ENCODE peak calls at places on chromosomes 13 and 19, in seven cellular contexts. O is Caco-2, S is HuH-7.5, H is left ventricle myocardium inferior, G is kidney glomerular epithelial cell, A is B cell, W is GM13976. U is an unnamed sample.
A peak's percentile ranks its signal among the peaks of the same experiment; 100 is the strongest.

GRCh38 chr13:102317593-102317992 is 84.3 kb downstream of the FGF14 start:
- DNase-seq in O (no peak), S (no peak), H (peak; percentile 87), G (no peak), A (no peak), W (no peak), U (no peak)

GRCh38 chr19:18514800-18515682 is 6.8 kb downstream of the ELL start:
- DNase-seq in O (peak; percentile 91), S (peak; percentile 90), H (peak; percentile 51), G (peak; percentile 44), A (no peak), W (no peak), U (peak; percentile 99)

GRCh38 chr19:1862068-1862423 is 1.3 kb downstream of the KLF16 start:
- DNase-seq in O (no peak), S (no peak), H (no peak), G (no peak), A (no peak), W (no peak), U (no peak)

GRCh38 chr19:58386576-58387337 is at the start of gene RPS5:
- DNase-seq in O (peak; percentile 98), S (peak; percentile 99), H (peak; percentile 93), G (peak; percentile 97), A (peak; percentile 98), W (peak; percentile 100), U (peak; percentile 99)

GRCh38 chr13:84567848-84568247 is 685.6 kb upstream of the SLITRK1 start:
- DNase-seq in O (no peak), S (no peak), H (no peak), G (no peak), A (no peak), W (no peak), U (no peak)

GRCh38 chr13:80379245-80379644 is 38.3 kb upstream of the SPRY2 start:
- DNase-seq in O (no peak), S (no peak), H (no peak), G (peak; percentile 92), A (no peak), W (no peak), U (no peak)

GRCh38 chr19:13037161-13037560 is 41.9 kb downstream of the NFIX start:
- DNase-seq in O (no peak), S (no peak), H (no peak), G (peak; percentile 70), A (no peak), W (no peak), U (no peak)

GRCh38 chr13:29924482-29924884 is 74.1 kb upstream of the UBL3 start:
- DNase-seq in O (peak; percentile 46), S (no peak), H (no peak), G (peak; percentile 87), A (no peak), W (no peak), U (peak; percentile 44)

GRCh38 chr13:102273111-102273510 is 128.7 kb downstream of the FGF14 start:
- DNase-seq in O (no peak), S (no peak), H (no peak), G (no peak), A (no peak), W (no peak), U (no peak)

GRCh38 chr19:1360818-1361461 is 22.8 kb upstream of the NDUFS7 start:
- DNase-seq in O (no peak), S (no peak), H (peak; percentile 78), G (peak; percentile 66), A (no peak), W (no peak), U (no peak)

GRCh38 chr13:110559429-110559943 is 2.0 kb downstream of the RAB20 start:
- DNase-seq in O (no peak), S (no peak), H (peak; percentile 57), G (no peak), A (no peak), W (no peak), U (no peak)

GRCh38 chr19:16702123-16702522 is 17.5 kb upstream of the NWD1 start:
- DNase-seq in O (no peak), S (no peak), H (peak; percentile 46), G (no peak), A (no peak), W (no peak), U (peak; percentile 10)

GRCh38 chr13:65378484-65378883 is 1851.7 kb downstream of the PCDH9 start:
- DNase-seq in O (no peak), S (no peak), H (no peak), G (no peak), A (no peak), W (no peak), U (no peak)

GRCh38 chr13:74794582-74794981 is 660.4 kb upstream of the KLF12 start:
- DNase-seq in O (no peak), S (no peak), H (no peak), G (no peak), A (no peak), W (no peak), U (no peak)

GRCh38 chr13:113216165-113217056 is 7.0 kb downstream of the CUL4A start:
- DNase-seq in O (no peak), S (no peak), H (peak; percentile 47), G (peak; percentile 37), A (no peak), W (no peak), U (peak; percentile 45)

GRCh38 chr19:4371898-4372629 is 28.3 kb downstream of the SH3GL1 start:
- DNase-seq in O (no peak), S (no peak), H (no peak), G (no peak), A (no peak), W (no peak), U (no peak)

GRCh38 chr19:12000152-12000981 is 35.1 kb downstream of the ZNF433 start:
- DNase-seq in O (no peak), S (no peak), H (no peak), G (no peak), A (no peak), W (peak; percentile 78), U (no peak)

GRCh38 chr19:27714857-27715256 is 1498.1 kb downstream of the UQCRFS1 start:
- DNase-seq in O (no peak), S (no peak), H (no peak), G (no peak), A (no peak), W (no peak), U (no peak)

GRCh38 chr19:5345895-5346386 is 5.3 kb upstream of the PTPRS start:
- DNase-seq in O (no peak), S (no peak), H (no peak), G (no peak), A (no peak), W (no peak), U (no peak)

GRCh38 chr19:903266-903797 is 9.7 kb downstream of the R3HDM4 start:
- DNase-seq in O (no peak), S (no peak), H (no peak), G (no peak), A (no peak), W (no peak), U (no peak)

GRCh38 chr19:15264061-15264932 is 32.0 kb upstream of the EPHX3 start:
- DNase-seq in O (peak; percentile 68), S (peak; percentile 86), H (peak; percentile 77), G (no peak), A (peak; percentile 79), W (peak; percentile 82), U (peak; percentile 56)

U was measured in HepG2.